ENCODE peak calls at places on chromosomes 16 and 17, in four cellular contexts. J is transverse colon, M is AG04450, P is kidney epithelial cell. I is an unnamed sample.

GRCh38 chr16:80039777-80040176 is 439.2 kb upstream of the MAF start:
- DNase-seq in J (no peak), M (no peak), P (no peak), I (no peak)

GRCh38 chr16:77206533-77206932 is 7.3 kb downstream of the SYCE1L start:
- DNase-seq in J (no peak), M (no peak), P (no peak), I (no peak)

GRCh38 chr16:55812951-55813350 is 19.9 kb downstream of the CES1 start:
- DNase-seq in J (no peak), M (no peak), P (no peak), I (no peak)

GRCh38 chr17:80192268-80192667 is 22.4 kb downstream of the CARD14 start:
- DNase-seq in J (no peak), M (no peak), P (no peak), I (no peak)

GRCh38 chr17:13273744-13274295 is 256.0 kb upstream of the ELAC2 start:
- DNase-seq in J (no peak), M (no peak), P (no peak), I (no peak)

GRCh38 chr17:71764507-71764906 is 356.3 kb upstream of the SOX9 start:
- DNase-seq in J (peak), M (no peak), P (no peak), I (no peak)

GRCh38 chr16:67170948-67171649 is 761 bp downstream of the NOL3 start:
- DNase-seq in J (no peak), M (no peak), P (no peak), I (no peak)

GRCh38 chr17:77709594-77709993 is 248.9 kb upstream of the TNRC6C start:
- DNase-seq in J (no peak), M (no peak), P (no peak), I (no peak)

GRCh38 chr17:65794572-65794971 is 233.1 kb upstream of the AXIN2 start:
- DNase-seq in J (no peak), M (no peak), P (no peak), I (no peak)

GRCh38 chr17:82977586-82977985 is 101.8 kb upstream of the METRNL start:
- DNase-seq in J (no peak), M (no peak), P (no peak), I (no peak)

GRCh38 chr17:50052822-50053653 is 2.9 kb upstream of the ITGA3 start:
- DNase-seq in J (no peak), M (no peak), P (no peak), I (no peak)

GRCh38 chr16:12271006-12271405 is 294.5 kb downstream of the SNX29 start:
- DNase-seq in J (no peak), M (no peak), P (no peak), I (no peak)

GRCh38 chr17:6596511-6596910 is 40.2 kb upstream of the PITPNM3 start:
- DNase-seq in J (no peak), M (no peak), P (no peak), I (no peak)

GRCh38 chr17:81272616-81273015 is 22.5 kb downstream of the SLC38A10 start:
- DNase-seq in J (no peak), M (no peak), P (no peak), I (no peak)

GRCh38 chr16:66728117-66728787 is 23.2 kb downstream of the DYNC1LI2 start:
- DNase-seq in J (peak), M (no peak), P (no peak), I (no peak)

GRCh38 chr17:42287305-42288077 is 807 bp upstream of the STAT5A start:
- DNase-seq in J (peak), M (no peak), P (no peak), I (no peak)

GRCh38 chr17:17766351-17767095 is 70.3 kb downstream of the SREBF1 start:
- DNase-seq in J (no peak), M (no peak), P (no peak), I (no peak)

GRCh38 chr17:63116228-63116627 is 150.2 kb downstream of the TANC2 start:
- DNase-seq in J (no peak), M (no peak), P (no peak), I (no peak)

GRCh38 chr16:67151431-67152097 is 766 bp upstream of the B3GNT9 start:
- DNase-seq in J (no peak), M (no peak), P (no peak), I (no peak)

GRCh38 chr17:82531431-82531881 is 11.9 kb downstream of the FOXK2 start:
- DNase-seq in J (no peak), M (peak), P (no peak), I (no peak)

GRCh38 chr16:85201566-85201965 is 89.3 kb upstream of the CIBAR2 start:
- DNase-seq in J (no peak), M (no peak), P (no peak), I (no peak)

GRCh38 chr16:4631444-4631843 is 6.8 kb downstream of the MGRN1 start:
- DNase-seq in J (no peak), M (no peak), P (no peak), I (no peak)

GRCh38 chr17:60542066-60542465 is 16.0 kb upstream of the APPBP2 start:
- DNase-seq in J (no peak), M (no peak), P (no peak), I (no peak)

GRCh38 chr17:15466131-15466530 is 1.3 kb downstream of the CDRT4 start:
- DNase-seq in J (no peak), M (no peak), P (no peak), I (no peak)

GRCh38 chr16:75703341-75703740 is 2.1 kb upstream of the DUXB start:
- DNase-seq in J (no peak), M (no peak), P (no peak), I (no peak)

GRCh38 chr17:7885357-7886226 is 3.0 kb upstream of the CHD3 start:
- DNase-seq in J (peak), M (no peak), P (no peak), I (no peak)

GRCh38 chr17:1724869-1725641 is 551 bp downstream of the WDR81 start:
- DNase-seq in J (no peak), M (no peak), P (no peak), I (no peak)
- TF ChIP-seq CTCF in J (no peak), M (no peak), P (no peak), I (no peak)

GRCh38 chr17:29594441-29595090 is 1.6 kb downstream of the ANKRD13B start:
- DNase-seq in J (peak), M (no peak), P (no peak), I (no peak)
- H3K4me3 ChIP-seq in J (no peak), M (peak), P (no peak), I (peak)

GRCh38 chr17:76000755-76001521 is at the start of gene CDK3:
- DNase-seq in J (peak), M (no peak), P (no peak), I (no peak)
- TF ChIP-seq CTCF in J (no peak), M (no peak), P (no peak), I (no peak)

GRCh38 chr16:50553182-50553710 is 5.0 kb downstream of the NKD1 start:
- DNase-seq in J (no peak), M (no peak), P (no peak), I (no peak)
- H3K4me3 ChIP-seq in J (no peak), M (no peak), P (no peak), I (no peak)

GRCh38 chr16:88560722-88561484 is 9.3 kb upstream of the ZC3H18 start:
- DNase-seq in J (no peak), M (no peak), P (no peak), I (no peak)

GRCh38 chr16:88561485-88562369 is 8.5 kb upstream of the ZC3H18 start:
- DNase-seq in J (peak), M (peak), P (no peak), I (no peak)

GRCh38 chr16:88556294-88556988 is 13.8 kb upstream of the ZC3H18 start:
- DNase-seq in J (peak), M (no peak), P (no peak), I (no peak)

GRCh38 chr16:88554711-88555264 is 15.4 kb upstream of the ZC3H18 start:
- DNase-seq in J (no peak), M (no peak), P (no peak), I (no peak)

DNA sequence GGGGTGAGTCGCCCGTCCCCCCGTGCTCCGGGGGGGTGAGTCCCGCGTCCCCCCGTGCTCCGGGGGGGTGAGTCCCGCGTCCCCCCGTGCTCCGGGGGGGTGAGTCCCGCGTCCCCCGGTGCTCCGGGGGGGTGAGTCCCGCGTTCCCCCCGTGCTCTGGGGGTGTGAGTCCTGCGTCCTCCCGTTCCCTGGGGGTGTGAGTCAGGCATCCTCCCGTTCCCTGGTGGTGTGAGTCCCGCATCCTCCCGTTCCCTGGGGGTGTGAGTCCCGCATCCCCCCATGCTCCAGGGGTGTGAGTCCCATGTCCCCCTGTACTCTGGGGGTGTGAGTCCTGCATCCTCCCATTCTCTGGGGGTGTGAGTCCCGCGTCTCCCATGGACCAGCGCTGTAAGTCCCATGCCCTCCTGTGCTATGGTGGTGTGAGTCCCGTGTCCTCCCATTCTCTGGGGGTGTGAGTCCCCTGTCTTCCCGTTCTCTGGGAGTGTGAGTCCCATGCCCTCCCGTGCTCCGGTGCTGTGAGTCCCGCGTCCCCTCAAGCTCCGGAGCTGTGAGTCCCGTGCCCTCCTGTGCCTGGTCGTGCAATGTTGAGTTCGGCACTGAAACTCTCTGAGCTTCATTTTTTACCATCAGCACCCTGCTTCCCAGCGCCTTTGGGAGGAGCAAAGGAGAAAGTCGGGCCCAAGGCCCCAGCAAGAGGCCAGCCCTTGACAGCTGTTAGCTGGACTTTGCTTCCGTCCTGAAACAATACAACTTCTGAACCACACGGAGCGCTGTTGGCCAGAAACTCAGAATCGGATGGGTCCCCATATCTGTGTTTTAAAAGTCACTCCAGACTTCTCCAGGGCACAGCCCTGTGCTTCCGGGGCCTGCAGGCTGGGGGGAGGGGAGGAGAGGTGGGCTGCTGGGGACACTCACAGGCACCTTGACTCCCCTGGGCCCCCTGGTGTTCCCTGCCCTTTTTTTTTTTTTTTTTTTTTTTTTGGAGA is 11.5 kb upstream of the ZC3H18 start:
- DNase-seq in J (peak), M (peak), P (no peak), I (no peak)
- TF ChIP-seq CTCF in J (peak), M (peak), P (peak), I (peak)

GRCh38 chr17:32519769-32520701 is 33.2 kb downstream of the CDK5R1 start:
- DNase-seq in J (peak), M (no peak), P (no peak), I (no peak)
- H3K4me3 ChIP-seq in J (peak), M (peak), P (peak), I (peak)

GRCh38 chr16:29909398-29909797 is 9.1 kb downstream of the ASPHD1 start:
- DNase-seq in J (no peak), M (no peak), P (no peak), I (no peak)

GRCh38 chr16:29911676-29912010 is 11.4 kb downstream of the ASPHD1 start:
- DNase-seq in J (no peak), M (no peak), P (no peak), I (no peak)

GRCh38 chr16:29908719-29909220 is 8.5 kb downstream of the ASPHD1 start:
- DNase-seq in J (no peak), M (no peak), P (no peak), I (no peak)

GRCh38 chr16:29912087-29912486 is 11.8 kb downstream of the ASPHD1 start:
- DNase-seq in J (no peak), M (no peak), P (no peak), I (no peak)

GRCh38 chr16:29910819-29911675 is 10.8 kb downstream of the ASPHD1 start:
- DNase-seq in J (no peak), M (no peak), P (no peak), I (no peak)
- TF ChIP-seq CTCF in J (no peak), M (no peak), P (no peak), I (no peak)

GRCh38 chr16:3575491-3575890 is 1.7 kb downstream of the NLRC3 start:
- DNase-seq in J (no peak), M (no peak), P (no peak), I (no peak)
- H3K4me3 ChIP-seq in J (no peak), M (no peak), P (no peak), I (no peak)

I was measured in epithelial cell of proximal tubule.